ENCODE peak calls at places on chromosomes 1 and 21, in seven cellular contexts. X is stimulated activated CD4-positive, alpha-beta T cell treated with anti-CD3 and anti-CD28 coated beads, Interleukin-12 subunit alpha, Interleukin-12 subunit beta, amount 100 ng/mL, for 4 hours; T is stromal cell of bone marrow; A is neuronal stem cell; I is astrocyte of the spinal cord; E is GM12864; V is astrocyte of the cerebellum. F is an unnamed sample.

GRCh38 chr1:171883844-171884243 is 42.5 kb downstream of the DNM3 start:
- DNase-seq in X (no peak), T (no peak), A (no peak), I (no peak), E (no peak), V (no peak), F (peak)

GRCh38 chr1:62194651-62195282 is at the start of gene L1TD1:
- DNase-seq in X (no peak), T (no peak), A (peak), I (no peak), E (no peak), V (no peak), F (no peak)

GRCh38 chr1:96048572-96048971 is 673.0 kb upstream of the PTBP2 start:
- DNase-seq in X (no peak), T (no peak), A (no peak), I (no peak), E (no peak), V (no peak), F (no peak)

GRCh38 chr1:180272395-180272794 is 42.3 kb downstream of the LHX4 start:
- DNase-seq in X (no peak), T (no peak), A (no peak), I (no peak), E (no peak), V (no peak), F (no peak)

GRCh38 chr1:173112129-173112528 is 61.4 kb upstream of the TNFSF18 start:
- DNase-seq in X (no peak), T (no peak), A (no peak), I (no peak), E (peak), V (no peak), F (peak)

GRCh38 chr1:26907071-26907922 is 6.5 kb downstream of the NR0B2 start:
- DNase-seq in X (no peak), T (peak), A (no peak), I (peak), E (no peak), V (peak), F (no peak)

GRCh38 chr1:43552813-43553212 is 22.1 kb downstream of the PTPRF start:
- DNase-seq in X (no peak), T (no peak), A (no peak), I (no peak), E (no peak), V (no peak), F (no peak)

GRCh38 chr1:78586572-78586971 is 33.7 kb upstream of the IFI44L start:
- DNase-seq in X (no peak), T (no peak), A (no peak), I (peak), E (no peak), V (peak), F (no peak)

GRCh38 chr21:45988366-45989347 is 7.1 kb downstream of the COL6A1 start:
- DNase-seq in X (no peak), T (no peak), A (no peak), I (no peak), E (no peak), V (no peak), F (no peak)

GRCh38 chr1:204032642-204033235 is 40.2 kb upstream of the SOX13 start:
- DNase-seq in X (no peak), T (no peak), A (no peak), I (no peak), E (no peak), V (no peak), F (no peak)

GRCh38 chr1:3460653-3461237 is 6.3 kb downstream of the ARHGEF16 start:
- DNase-seq in X (no peak), T (no peak), A (no peak), I (peak), E (no peak), V (no peak), F (no peak)